ENCODE peak calls at places on chromosome 14, in six cellular contexts. L is K562, Z is suprapubic skin, Q is uterus, H is esophagus squamous epithelium, N is transverse colon. B is an unnamed sample.
A peak's percentile ranks its signal among the peaks of the same experiment; 100 is the strongest.

GRCh38 chr14:94941311-94941710 is 171.4 kb upstream of the GSC start:
- DNase-seq in N (no peak), Z (no peak), Q (no peak), L (no peak), H (no peak), B (no peak)

GRCh38 chr14:63782683-63783389 is 55.0 kb upstream of the SGPP1 start:
- DNase-seq in Z (no peak), Q (no peak), L (peak; percentile 20), H (no peak), N (no peak), B (no peak)

GRCh38 chr14:32473476-32473875 is 144.4 kb downstream of the AKAP6 start:
- DNase-seq in Z (no peak), Q (peak; percentile 21), N (peak; percentile 44), H (no peak), L (no peak), B (peak; percentile 52)

GRCh38 chr14:75906680-75907280 is 75.0 kb downstream of the TGFB3 start:
- DNase-seq in L (peak; percentile 73), Z (peak; percentile 82), Q (peak; percentile 82), N (peak; percentile 68), H (no peak), B (peak; percentile 69)

GRCh38 chr14:90487031-90487430 is 90.2 kb downstream of the CALM1 start:
- DNase-seq in H (no peak), Z (no peak), N (no peak), Q (no peak), L (no peak), B (peak; percentile 55)

GRCh38 chr14:28756896-28757570 is 9.6 kb upstream of the FOXG1 start:
- DNase-seq in N (no peak), Q (no peak), Z (no peak), L (peak; percentile 40), H (no peak), B (peak; percentile 26)

GRCh38 chr14:36662543-36663403 is 1.1 kb downstream of the PAX9 start:
- DNase-seq in L (peak; percentile 27), H (no peak), Q (no peak), N (no peak), Z (peak; percentile 77), B (no peak)

GRCh38 chr14:91413547-91414474 is 3.8 kb downstream of the CCDC88C start:
- DNase-seq in H (no peak), Z (no peak), Q (no peak), L (no peak), N (peak; percentile 80), B (peak; percentile 95)

GRCh38 chr14:73655851-73656250 is 11.1 kb downstream of the DNAL1 start:
- DNase-seq in Z (no peak), N (no peak), L (no peak), Q (no peak), H (no peak), B (no peak)

GRCh38 chr14:29536886-29537511 is 390.6 kb downstream of the PRKD1 start:
- DNase-seq in Z (no peak), N (no peak), Q (no peak), L (peak; percentile 6), H (no peak), B (no peak)

GRCh38 chr14:36513012-36513420 is 7.0 kb downstream of the NKX2-1 start:
- DNase-seq in Q (no peak), Z (no peak), L (no peak), N (no peak), H (no peak), B (no peak)

GRCh38 chr14:100715332-100715731 is 11.4 kb upstream of the DLK1 start:
- DNase-seq in N (no peak), H (no peak), L (no peak), Z (no peak), Q (no peak), B (no peak)

GRCh38 chr14:69766984-69767368 is at the start of gene SRSF5:
- DNase-seq in N (peak; percentile 97), Q (peak; percentile 97), H (peak; percentile 81), L (peak; percentile 97), Z (peak; percentile 99), B (peak; percentile 96)

GRCh38 chr14:69769623-69770022 is 2.7 kb downstream of the SRSF5 start:
- DNase-seq in N (no peak), Z (no peak), Q (no peak), H (no peak), L (no peak), B (peak; percentile 37)

GRCh38 chr14:69768873-69769272 is 1.9 kb downstream of the SRSF5 start:
- DNase-seq in Q (no peak), Z (no peak), N (no peak), L (no peak), H (no peak), B (no peak)

GRCh38 chr14:69770559-69770958 is 3.6 kb downstream of the SRSF5 start:
- DNase-seq in H (no peak), L (no peak), N (no peak), Z (no peak), Q (no peak), B (no peak)

DNA sequence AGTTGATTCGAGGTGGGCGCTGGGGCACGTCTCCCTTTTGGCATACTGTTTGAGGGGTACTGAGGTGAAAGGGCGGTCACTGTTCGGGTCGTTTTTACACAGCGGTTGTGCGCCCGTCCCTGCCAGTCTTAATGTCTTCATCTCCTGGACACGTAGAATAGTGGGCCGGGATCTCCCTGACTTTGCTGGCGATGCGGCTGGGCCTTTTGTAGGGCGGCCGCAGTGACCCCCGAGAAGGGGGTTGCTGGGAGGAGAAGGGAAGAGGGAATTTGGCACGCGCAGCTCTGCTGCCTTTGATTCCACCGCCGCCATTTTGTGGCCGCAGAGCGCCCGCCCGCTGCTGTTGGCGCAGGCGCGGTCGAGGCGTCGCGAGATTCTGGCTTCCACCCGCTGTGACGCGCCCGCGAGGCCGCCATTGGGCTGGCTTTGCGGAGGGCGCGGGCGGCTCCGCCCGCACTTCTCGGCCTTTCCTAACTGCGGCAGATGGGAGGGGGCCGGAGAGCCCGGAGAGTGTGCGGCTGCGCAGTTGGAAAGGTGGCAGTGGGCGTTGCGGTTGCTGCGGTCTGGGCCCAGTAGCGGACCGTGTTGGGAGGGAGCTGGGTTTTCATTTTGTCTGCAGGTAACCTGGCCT is 542 bp downstream of the SRSF5 start:
- DNase-seq in L (peak; percentile 92), Q (peak; percentile 85), N (peak; percentile 92), H (peak; percentile 46), Z (peak; percentile 93), B (peak; percentile 92)
- TF ChIP-seq POLR2A in L (peak; percentile 86), Q (peak; percentile 93), N (peak; percentile 65), H (peak; percentile 51), Z (no peak), B (peak; percentile 54)

GRCh38 chr14:35211067-35211466 is 81.1 kb upstream of the PSMA6 start:
- DNase-seq in L (no peak), H (no peak), Z (no peak), Q (no peak), N (no peak), B (no peak)
- TF ChIP-seq POLR2A in L (no peak), H (no peak), Z (no peak), Q (no peak), N (no peak), B (no peak)

GRCh38 chr14:26525057-26525456 is 72.8 kb downstream of the NOVA1 start:
- DNase-seq in N (no peak), Z (no peak), Q (no peak), L (no peak), H (no peak), B (no peak)
- TF ChIP-seq POLR2A in N (no peak), Z (no peak), Q (no peak), L (no peak), H (no peak), B (no peak)

DNA sequence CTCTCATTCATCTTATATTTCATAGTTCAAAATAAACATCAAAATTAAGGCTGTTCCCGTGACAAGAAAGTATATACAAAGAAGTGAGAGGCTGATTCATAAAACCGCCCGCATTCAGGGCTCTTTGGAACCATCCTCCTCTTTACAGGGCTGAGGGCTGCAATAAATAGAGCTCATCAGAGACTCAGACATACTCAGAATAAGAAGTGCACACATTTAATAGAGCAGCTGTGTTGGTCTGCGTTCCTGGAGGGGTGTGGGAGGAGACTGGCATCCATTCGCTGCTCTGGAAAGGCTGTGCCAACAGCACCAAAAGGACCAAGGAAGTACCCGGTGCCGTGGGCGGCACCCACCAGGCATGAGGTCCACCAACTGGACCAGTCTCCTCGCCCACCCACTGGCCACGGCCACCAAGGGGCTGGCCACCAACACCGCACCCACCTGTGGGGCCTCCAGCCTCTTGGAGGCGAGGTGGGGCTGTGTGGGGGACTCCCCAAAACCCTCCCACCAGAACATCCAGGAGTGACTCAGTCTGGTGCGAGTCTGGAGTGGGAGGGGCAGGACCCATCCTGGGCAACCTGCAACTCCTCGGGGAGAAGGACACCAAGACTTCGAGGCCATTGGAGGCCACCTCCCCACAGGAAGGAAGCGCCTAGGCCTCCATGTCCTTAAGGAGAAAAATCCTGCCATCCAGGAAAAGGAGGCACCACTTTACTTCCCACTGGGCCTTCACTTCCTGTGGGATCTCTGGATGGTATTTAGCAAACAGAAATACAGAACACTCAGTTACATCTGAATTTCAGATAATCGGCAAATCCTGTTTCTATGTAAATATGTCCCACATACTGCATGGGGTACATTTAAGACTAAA is 32.7 kb downstream of the VCPKMT start:
- DNase-seq in H (no peak), Q (no peak), L (no peak), Z (no peak), N (no peak), B (no peak)
- TF ChIP-seq POLR2A in H (no peak), Q (no peak), L (no peak), Z (no peak), N (no peak), B (no peak)

GRCh38 chr14:31026076-31026394 is at the start of gene STRN3:
- DNase-seq in Q (no peak), H (no peak), N (no peak), Z (no peak), L (no peak), B (no peak)

GRCh38 chr14:31027847-31028246 is 1.7 kb upstream of the STRN3 start:
- DNase-seq in Q (no peak), L (no peak), H (no peak), Z (no peak), N (no peak), B (no peak)

GRCh38 chr14:31025335-31026075 is at the start of gene AP4S1:
- DNase-seq in H (no peak), Q (peak; percentile 40), N (peak; percentile 55), L (peak; percentile 58), Z (peak; percentile 83), B (peak; percentile 53)

GRCh38 chr14:31024577-31025334 is 693 bp upstream of the AP4S1 start:
- DNase-seq in N (no peak), Q (no peak), H (no peak), Z (no peak), L (no peak), B (no peak)

DNA sequence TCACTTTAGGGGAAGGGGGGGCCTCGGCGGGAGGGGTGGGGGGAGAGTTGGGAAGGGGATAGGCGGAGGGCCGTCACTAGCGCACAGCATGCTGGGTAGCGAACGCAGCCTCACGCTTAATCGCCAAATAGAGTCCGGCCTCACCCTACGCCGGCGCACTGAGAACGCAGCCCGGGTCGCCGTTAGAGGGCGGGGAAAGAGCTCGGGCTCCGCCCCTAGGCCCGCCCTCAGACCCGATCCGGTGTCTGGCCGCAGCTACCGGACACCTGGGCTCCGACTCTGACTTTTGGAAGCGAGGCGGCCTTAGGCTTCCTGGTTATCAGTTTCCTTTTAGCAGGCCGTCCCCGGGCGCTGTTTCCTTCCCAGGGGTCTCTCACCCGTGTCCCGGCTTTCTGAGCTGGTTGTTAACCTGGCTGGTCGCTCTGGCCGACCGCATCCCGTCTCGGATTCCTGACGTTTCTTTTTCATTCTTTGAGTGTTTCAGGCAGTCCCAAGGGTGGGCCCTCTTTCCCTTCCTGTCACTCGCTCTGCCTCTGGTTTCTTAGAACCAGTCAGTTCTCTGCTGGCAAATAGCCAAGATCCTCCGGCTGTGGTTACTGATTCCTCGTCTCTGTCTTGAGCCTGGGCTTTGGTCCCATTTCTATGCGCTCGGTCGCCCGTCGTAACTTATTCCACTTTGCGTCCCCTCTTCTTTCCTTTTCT is 367 bp upstream of the STRN3 start:
- DNase-seq in N (peak; percentile 97), Q (peak; percentile 97), Z (peak; percentile 97), H (peak; percentile 72), L (peak; percentile 96), B (peak; percentile 98)
- TF ChIP-seq POLR2A in N (peak; percentile 80), Q (peak; percentile 63), Z (no peak), H (peak; percentile 19), L (peak; percentile 88), B (peak; percentile 90)